ENCODE peak calls at places on chromosomes 2 and 18, in ten cellular contexts. B is NCI-H1436; U is activated gamma-delta T cell treated with Interleukin-2 at 50 U/mL for 16 hours; Y is Ammon's horn; D is germinal center; F is amygdala; A is AG20443; Q is brain microvascular endothelial cell; I is activated T-helper 1 cell treated with anti-CD3 and anti-CD28 coated beads, Interleukin-2, amount 50 U/mL, for 16 hours; X is adipocyte. L is an unnamed sample.

GRCh38 chr2:186590538-186591441 is 934 bp downstream of the ITGAV start:
- DNase-seq in A (peak; percentile 25), Y (peak; percentile 69), Q (peak; percentile 59), F (no peak), B (no peak), D (peak; percentile 16), U (no peak), I (no peak), X (peak; percentile 76), L (peak; percentile 51)

GRCh38 chr2:214881647-214882205 is 72.2 kb upstream of the BARD1 start:
- DNase-seq in X (peak; percentile 47), Y (peak; percentile 44), I (no peak), D (no peak), Q (peak; percentile 10), U (no peak), B (no peak), A (no peak), F (peak; percentile 3), L (no peak)

GRCh38 chr18:63290456-63291200 is 28.9 kb downstream of the BCL2 start:
- DNase-seq in U (peak; percentile 18), Q (no peak), D (no peak), Y (no peak), X (no peak), A (no peak), B (no peak), F (no peak), I (no peak), L (no peak)

GRCh38 chr2:26648516-26648915 is 7.3 kb upstream of the CIB4 start:
- DNase-seq in X (no peak), D (no peak), I (no peak), Y (no peak), A (no peak), U (no peak), Q (no peak), B (no peak), F (no peak), L (no peak)

GRCh38 chr2:217360781-217361485 is 501.1 kb upstream of the TNP1 start:
- DNase-seq in I (no peak), X (peak; percentile 61), D (no peak), B (no peak), Y (no peak), A (peak; percentile 88), U (no peak), Q (no peak), F (no peak), L (no peak)

GRCh38 chr2:44121899-44122298 is 46.8 kb upstream of the PPM1B start:
- DNase-seq in D (no peak), X (no peak), Q (no peak), U (no peak), I (no peak), Y (no peak), B (no peak), A (no peak), F (no peak), L (no peak)

GRCh38 chr2:19607931-19608762 is 249.7 kb upstream of the OSR1 start:
- DNase-seq in D (no peak), Y (no peak), U (no peak), X (peak; percentile 58), A (peak; percentile 71), F (no peak), Q (peak; percentile 71), I (no peak), B (no peak), L (peak; percentile 74)

GRCh38 chr2:113768770-113769169 is 12.3 kb upstream of the SLC35F5 start:
- DNase-seq in Y (no peak), Q (no peak), D (no peak), F (no peak), B (no peak), U (no peak), I (no peak), A (peak; percentile 36), X (no peak), L (no peak)

GRCh38 chr2:42743667-42744005 is 20.3 kb downstream of the OXER1 start:
- DNase-seq in U (no peak), A (no peak), X (no peak), B (no peak), Q (no peak), Y (no peak), I (no peak), D (no peak), F (no peak), L (no peak)

L was measured in ACHN.